ENCODE peak calls at places on chromosomes 5 and 9, in seven cellular contexts. One of them, this sample, is unnamed.

GRCh38 chr5:127652952-127653611 is 4.2 kb downstream of the CTXN3 start:
- DNase-seq in GM20000: no peak
- DNase-seq in mesothelial cell of epicardium: no peak
- DNase-seq in ascending aorta: no peak
- DNase-seq in AG09309: no peak
- DNase-seq in Peyer's patch: no peak
- DNase-seq in GM13977: no peak
- DNase-seq in this sample: no peak

GRCh38 chr9:121815556-121816448 is 164.4 kb downstream of the DAB2IP start:
- DNase-seq in mesothelial cell of epicardium: no peak
- DNase-seq in AG09309: no peak
- DNase-seq in Peyer's patch: no peak
- DNase-seq in GM13977: no peak
- DNase-seq in GM20000: no peak
- DNase-seq in ascending aorta: no peak
- DNase-seq in this sample: no peak

GRCh38 chr9:131915181-131915580 is 164.5 kb downstream of the MED27 start:
- DNase-seq in Peyer's patch: no peak
- DNase-seq in AG09309: no peak
- DNase-seq in GM13977: no peak
- DNase-seq in GM20000: no peak
- DNase-seq in ascending aorta: no peak
- DNase-seq in mesothelial cell of epicardium: no peak
- DNase-seq in this sample: no peak

GRCh38 chr9:112168197-112168596 is 6.9 kb downstream of the SUSD1 start:
- DNase-seq in GM13977: no peak
- DNase-seq in AG09309: no peak
- DNase-seq in GM20000: peak; percentile 8
- DNase-seq in Peyer's patch: no peak
- DNase-seq in ascending aorta: no peak
- DNase-seq in mesothelial cell of epicardium: no peak
- DNase-seq in this sample: no peak

GRCh38 chr9:92077868-92078267 is 37.3 kb downstream of the SPTLC1 start:
- DNase-seq in AG09309: no peak
- DNase-seq in mesothelial cell of epicardium: no peak
- DNase-seq in Peyer's patch: no peak
- DNase-seq in GM13977: no peak
- DNase-seq in GM20000: no peak
- DNase-seq in ascending aorta: no peak
- DNase-seq in this sample: no peak

GRCh38 chr9:133166392-133166791 is 2.7 kb upstream of the GBGT1 start:
- DNase-seq in mesothelial cell of epicardium: peak; percentile 11
- DNase-seq in GM13977: no peak
- DNase-seq in GM20000: no peak
- DNase-seq in ascending aorta: no peak
- DNase-seq in Peyer's patch: no peak
- DNase-seq in AG09309: no peak
- DNase-seq in this sample: no peak

GRCh38 chr5:80960531-80961375 is 590 bp downstream of the RASGRF2 start:
- DNase-seq in ascending aorta: no peak
- DNase-seq in GM20000: peak; percentile 46
- DNase-seq in mesothelial cell of epicardium: peak; percentile 49
- DNase-seq in GM13977: peak; percentile 38
- DNase-seq in AG09309: no peak
- DNase-seq in Peyer's patch: no peak
- DNase-seq in this sample: peak; percentile 19

GRCh38 chr9:131804826-131805225 is 65.0 kb upstream of the RAPGEF1 start:
- DNase-seq in mesothelial cell of epicardium: no peak
- DNase-seq in ascending aorta: no peak
- DNase-seq in GM13977: no peak
- DNase-seq in GM20000: no peak
- DNase-seq in AG09309: no peak
- DNase-seq in Peyer's patch: no peak
- DNase-seq in this sample: no peak

GRCh38 chr9:137011130-137011529 is 14.8 kb upstream of the CLIC3 start:
- DNase-seq in ascending aorta: no peak
- DNase-seq in GM13977: no peak
- DNase-seq in Peyer's patch: no peak
- DNase-seq in mesothelial cell of epicardium: no peak
- DNase-seq in GM20000: no peak
- DNase-seq in AG09309: no peak
- DNase-seq in this sample: no peak

GRCh38 chr5:23389543-23390215 is 117.7 kb upstream of the PRDM9 start:
- DNase-seq in GM13977: no peak
- DNase-seq in AG09309: no peak
- DNase-seq in mesothelial cell of epicardium: no peak
- DNase-seq in GM20000: no peak
- DNase-seq in Peyer's patch: no peak
- DNase-seq in ascending aorta: no peak
- DNase-seq in this sample: no peak

GRCh38 chr9:18632624-18633407 is 158.9 kb downstream of the ADAMTSL1 start:
- DNase-seq in AG09309: peak; percentile 84
- DNase-seq in GM13977: no peak
- DNase-seq in GM20000: no peak
- DNase-seq in Peyer's patch: no peak
- DNase-seq in mesothelial cell of epicardium: no peak
- DNase-seq in ascending aorta: peak; percentile 82
- DNase-seq in this sample: no peak

GRCh38 chr9:121812159-121812735 is 160.8 kb downstream of the DAB2IP start:
- DNase-seq in ascending aorta: no peak
- DNase-seq in AG09309: no peak
- DNase-seq in GM20000: no peak
- DNase-seq in mesothelial cell of epicardium: no peak
- DNase-seq in GM13977: no peak
- DNase-seq in Peyer's patch: no peak
- DNase-seq in this sample: no peak

GRCh38 chr5:83567741-83568530 is 96.4 kb downstream of the VCAN start:
- DNase-seq in Peyer's patch: no peak
- DNase-seq in GM13977: no peak
- DNase-seq in GM20000: no peak
- DNase-seq in mesothelial cell of epicardium: no peak
- DNase-seq in AG09309: peak; percentile 92
- DNase-seq in ascending aorta: no peak
- DNase-seq in this sample: no peak

DNA sequence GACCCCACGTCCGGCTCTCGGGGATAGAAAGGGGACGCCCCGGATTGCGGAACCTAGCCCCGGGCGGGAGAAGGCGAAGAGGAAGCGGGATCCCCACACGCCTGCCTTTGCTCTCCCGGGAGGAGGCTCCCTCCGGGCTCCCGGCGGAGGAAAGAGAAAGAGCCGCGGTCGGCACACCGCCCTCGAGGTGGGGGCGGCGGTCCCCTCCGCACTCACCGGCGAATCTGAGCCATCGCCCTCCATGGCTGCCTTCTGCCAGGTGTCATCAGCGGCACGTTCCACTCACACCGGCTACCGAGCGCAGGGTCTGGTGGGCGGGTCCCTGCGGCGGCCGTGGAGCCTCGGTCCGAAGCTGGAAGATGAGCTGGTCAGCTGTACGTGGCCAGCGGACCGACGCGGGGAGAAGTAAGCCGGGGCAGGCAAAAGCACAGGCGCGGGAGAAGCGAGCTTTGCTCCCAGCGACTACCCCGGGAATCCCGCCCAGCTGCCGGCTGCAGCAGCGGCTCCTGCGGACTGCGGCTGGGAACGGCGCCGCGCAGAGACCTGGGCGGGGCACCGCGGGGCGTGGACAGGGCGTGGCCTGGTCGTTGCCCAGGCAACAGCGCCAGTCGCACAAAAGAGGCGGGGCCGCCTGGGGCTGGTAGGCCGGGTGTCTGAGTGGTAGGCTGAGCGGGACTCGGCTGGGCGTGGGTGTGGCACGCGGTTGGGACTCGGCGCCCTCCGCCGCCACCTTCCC is at the start of gene TRIM36:
- DNase-seq in ascending aorta: peak; percentile 94
- DNase-seq in GM20000: peak; percentile 96
- DNase-seq in mesothelial cell of epicardium: peak; percentile 95
- DNase-seq in GM13977: peak; percentile 94
- DNase-seq in AG09309: peak; percentile 32
- DNase-seq in Peyer's patch: peak; percentile 86
- DNase-seq in this sample: peak; percentile 73
- TF ChIP-seq CTCF in ascending aorta: no peak
- TF ChIP-seq CTCF in GM20000: no peak
- TF ChIP-seq CTCF in mesothelial cell of epicardium: no peak
- TF ChIP-seq CTCF in GM13977: peak; percentile 24
- TF ChIP-seq CTCF in AG09309: peak; percentile 7
- TF ChIP-seq CTCF in Peyer's patch: no peak
- TF ChIP-seq CTCF in this sample: no peak

GRCh38 chr5:92222449-92222848 is 839.3 kb upstream of the ARRDC3 start:
- DNase-seq in GM13977: no peak
- DNase-seq in ascending aorta: no peak
- DNase-seq in Peyer's patch: no peak
- DNase-seq in GM20000: no peak
- DNase-seq in AG09309: no peak
- DNase-seq in mesothelial cell of epicardium: no peak
- DNase-seq in this sample: no peak
- TF ChIP-seq CTCF in GM13977: no peak
- TF ChIP-seq CTCF in ascending aorta: no peak
- TF ChIP-seq CTCF in Peyer's patch: no peak
- TF ChIP-seq CTCF in GM20000: no peak
- TF ChIP-seq CTCF in AG09309: peak; percentile 50
- TF ChIP-seq CTCF in mesothelial cell of epicardium: no peak
- TF ChIP-seq CTCF in this sample: no peak

DNA sequence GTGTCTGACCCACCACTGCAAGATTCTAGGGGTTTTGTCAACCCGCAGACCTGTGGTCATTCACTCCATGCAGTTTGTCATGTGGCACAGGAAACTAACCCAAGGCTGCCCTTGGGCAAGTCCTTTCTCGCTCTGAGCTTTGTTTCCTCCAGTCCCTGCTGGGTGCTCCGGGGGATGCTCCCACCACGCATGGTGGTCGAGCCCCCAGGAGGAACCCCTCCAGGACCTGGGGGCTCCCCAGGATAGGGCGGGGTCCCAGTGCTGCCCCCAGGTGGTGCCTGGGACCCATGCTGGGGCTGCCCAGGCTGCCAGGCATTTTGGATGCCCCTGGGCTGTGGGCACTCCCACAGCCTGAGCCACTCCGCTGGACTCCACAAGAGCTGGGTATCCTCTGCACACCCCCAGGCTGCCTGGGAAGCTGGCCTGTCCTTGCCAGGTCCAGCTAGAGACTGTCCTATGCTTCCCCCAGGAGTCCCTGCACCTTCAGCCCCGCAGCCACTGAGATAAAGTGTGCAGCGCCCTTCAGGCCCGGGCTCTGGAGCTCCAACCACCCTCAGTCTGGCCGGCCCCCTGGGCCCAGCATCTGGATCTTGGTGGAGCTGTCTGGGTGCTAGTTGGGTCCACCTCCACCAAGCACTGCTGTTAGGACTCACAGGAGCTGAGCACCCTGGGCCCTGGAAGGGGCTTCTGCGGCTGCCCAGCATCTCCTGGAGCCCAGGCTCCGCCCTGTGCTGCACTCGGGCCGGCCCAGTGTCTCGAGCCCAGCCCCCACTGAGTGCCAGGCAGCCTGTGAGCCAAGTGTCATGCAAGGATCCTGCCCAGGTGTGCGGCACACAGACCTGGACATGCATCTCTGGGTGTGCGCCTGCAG is 104.3 kb downstream of the PHF2 start:
- DNase-seq in mesothelial cell of epicardium: peak; percentile 36
- DNase-seq in GM20000: peak; percentile 5
- DNase-seq in ascending aorta: peak; percentile 55
- DNase-seq in AG09309: no peak
- DNase-seq in GM13977: no peak
- DNase-seq in Peyer's patch: no peak
- DNase-seq in this sample: peak; percentile 9
- TF ChIP-seq CTCF in mesothelial cell of epicardium: no peak
- TF ChIP-seq CTCF in GM20000: no peak
- TF ChIP-seq CTCF in ascending aorta: no peak
- TF ChIP-seq CTCF in AG09309: peak; percentile 16
- TF ChIP-seq CTCF in GM13977: no peak
- TF ChIP-seq CTCF in Peyer's patch: no peak
- TF ChIP-seq CTCF in this sample: no peak

GRCh38 chr9:97848237-97848581 is 4.8 kb upstream of the FOXE1 start:
- DNase-seq in GM13977: no peak
- DNase-seq in GM20000: no peak
- DNase-seq in AG09309: no peak
- DNase-seq in mesothelial cell of epicardium: no peak
- DNase-seq in ascending aorta: no peak
- DNase-seq in Peyer's patch: no peak
- DNase-seq in this sample: no peak
- TF ChIP-seq CTCF in GM13977: no peak
- TF ChIP-seq CTCF in GM20000: no peak
- TF ChIP-seq CTCF in AG09309: no peak
- TF ChIP-seq CTCF in mesothelial cell of epicardium: no peak
- TF ChIP-seq CTCF in ascending aorta: no peak
- TF ChIP-seq CTCF in Peyer's patch: no peak
- TF ChIP-seq CTCF in this sample: no peak

DNA sequence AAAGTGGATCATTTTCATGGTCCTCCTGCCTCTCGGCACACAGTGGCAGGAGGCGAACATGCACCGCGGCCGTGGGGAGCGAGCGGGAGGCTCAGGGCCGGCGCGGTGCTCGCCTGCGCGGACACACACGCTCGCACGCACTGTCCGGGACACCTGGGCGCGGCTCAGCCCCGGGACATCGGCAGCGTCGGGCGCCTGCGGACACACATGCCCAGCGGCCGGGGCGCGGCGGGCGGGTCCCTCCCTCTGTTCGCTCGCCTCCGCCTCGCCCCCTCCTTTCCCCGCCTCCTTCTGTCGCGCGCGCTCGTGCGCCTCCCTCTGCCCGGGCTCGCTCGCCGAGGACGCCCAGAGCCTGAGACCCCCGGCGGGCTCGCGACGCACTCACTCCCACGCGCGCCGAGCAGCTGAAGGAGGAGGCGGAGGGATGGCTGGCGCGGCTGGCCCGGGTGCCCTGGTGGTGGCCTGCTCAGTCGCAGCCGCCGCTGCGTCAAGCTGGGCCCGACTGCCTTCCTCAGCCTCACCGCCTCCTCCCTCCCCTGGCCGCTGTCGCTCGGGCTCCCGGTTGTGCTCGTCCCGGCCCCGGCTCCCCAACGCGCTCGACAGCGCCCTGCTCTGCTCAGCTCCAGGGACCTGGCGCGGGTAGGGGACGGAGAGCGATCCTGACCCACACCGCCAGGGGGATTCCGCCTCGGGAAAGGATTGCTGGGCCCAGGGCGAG is at the start of gene FRMD3:
- DNase-seq in ascending aorta: peak; percentile 89
- DNase-seq in AG09309: peak; percentile 3
- DNase-seq in GM13977: peak; percentile 47
- DNase-seq in Peyer's patch: no peak
- DNase-seq in mesothelial cell of epicardium: peak; percentile 80
- DNase-seq in GM20000: no peak
- DNase-seq in this sample: no peak
- TF ChIP-seq CTCF in ascending aorta: peak; percentile 68
- TF ChIP-seq CTCF in AG09309: peak; percentile 75
- TF ChIP-seq CTCF in GM13977: no peak
- TF ChIP-seq CTCF in Peyer's patch: no peak
- TF ChIP-seq CTCF in mesothelial cell of epicardium: peak; percentile 73
- TF ChIP-seq CTCF in GM20000: no peak
- TF ChIP-seq CTCF in this sample: no peak

GRCh38 chr5:1541662-1542008 is 17.9 kb upstream of the LPCAT1 start:
- DNase-seq in Peyer's patch: no peak
- DNase-seq in ascending aorta: peak; percentile 44
- DNase-seq in mesothelial cell of epicardium: no peak
- DNase-seq in AG09309: no peak
- DNase-seq in GM13977: no peak
- DNase-seq in GM20000: no peak
- DNase-seq in this sample: no peak
- TF ChIP-seq CTCF in Peyer's patch: no peak
- TF ChIP-seq CTCF in ascending aorta: no peak
- TF ChIP-seq CTCF in mesothelial cell of epicardium: no peak
- TF ChIP-seq CTCF in AG09309: no peak
- TF ChIP-seq CTCF in GM13977: no peak
- TF ChIP-seq CTCF in GM20000: no peak
- TF ChIP-seq CTCF in this sample: no peak

GRCh38 chr5:53243403-53243802 is 133.8 kb upstream of the MOCS2 start:
- DNase-seq in GM13977: no peak
- DNase-seq in Peyer's patch: no peak
- DNase-seq in AG09309: no peak
- DNase-seq in mesothelial cell of epicardium: no peak
- DNase-seq in ascending aorta: no peak
- DNase-seq in GM20000: no peak
- DNase-seq in this sample: no peak
- TF ChIP-seq CTCF in GM13977: no peak
- TF ChIP-seq CTCF in Peyer's patch: no peak
- TF ChIP-seq CTCF in AG09309: no peak
- TF ChIP-seq CTCF in mesothelial cell of epicardium: no peak
- TF ChIP-seq CTCF in ascending aorta: no peak
- TF ChIP-seq CTCF in GM20000: no peak
- TF ChIP-seq CTCF in this sample: no peak

This sample was measured in natural killer cell.